ENCODE peak calls at places on chromosomes 6 and 20, in four cellular contexts. X is foreskin fibroblast, B is HS-5, Q is NCI-H1694. J is an unnamed sample.

GRCh38 chr6:133774356-133774755 is 114.6 kb upstream of the TCF21 start:
- DNase-seq in X (peak), B (no peak), Q (no peak), J (no peak)

GRCh38 chr6:40999498-41000070 is 39.4 kb downstream of the UNC5CL start:
- DNase-seq in X (no peak), B (no peak), Q (no peak), J (no peak)

GRCh38 chr20:25356294-25356933 is 34.2 kb downstream of the ABHD12 start:
- DNase-seq in X (no peak), B (no peak), Q (peak), J (peak)

GRCh38 chr6:165653607-165654006 is 9.4 kb downstream of the PDE10A start:
- DNase-seq in X (no peak), B (no peak), Q (no peak), J (no peak)

GRCh38 chr6:135094403-135094821 is 39.8 kb upstream of the HBS1L start:
- DNase-seq in X (no peak), B (no peak), Q (no peak), J (no peak)

GRCh38 chr6:21537660-21538059 is 55.9 kb upstream of the SOX4 start:
- DNase-seq in X (no peak), B (no peak), Q (no peak), J (no peak)

GRCh38 chr6:15659181-15659580 is 3.6 kb downstream of the DTNBP1 start:
- DNase-seq in X (no peak), B (no peak), Q (no peak), J (no peak)

GRCh38 chr20:48195121-48195870 is 410.0 kb upstream of the SULF2 start:
- DNase-seq in X (no peak), B (no peak), Q (no peak), J (no peak)

GRCh38 chr6:9799582-9799981 is 615.3 kb downstream of the TFAP2A start:
- DNase-seq in X (no peak), B (no peak), Q (no peak), J (no peak)

GRCh38 chr6:154447929-154448328 is 62.6 kb downstream of the CNKSR3 start:
- DNase-seq in X (no peak), B (no peak), Q (peak), J (peak)

GRCh38 chr20:58040447-58041290 is 187.8 kb downstream of the ANKRD60 start:
- DNase-seq in X (no peak), B (no peak), Q (no peak), J (no peak)

GRCh38 chr6:19137419-19138035 is 699.6 kb upstream of the ID4 start:
- DNase-seq in X (no peak), B (no peak), Q (no peak), J (no peak)

GRCh38 chr6:11076540-11076939 is 17.1 kb upstream of the SMIM13 start:
- DNase-seq in X (no peak), B (no peak), Q (no peak), J (no peak)

GRCh38 chr6:157791461-157791860 is 31.6 kb upstream of the SNX9 start:
- DNase-seq in X (no peak), B (no peak), Q (no peak), J (no peak)

GRCh38 chr6:106981901-106982300 is 7.4 kb upstream of the CD24 start:
- DNase-seq in X (peak), B (no peak), Q (no peak), J (no peak)

GRCh38 chr6:81436990-81437389 is 315.5 kb downstream of the TENT5A start:
- DNase-seq in X (no peak), B (no peak), Q (no peak), J (no peak)